ENCODE peak calls at places on chromosome 14, in five cellular contexts. P is neural crest cell, J is neural progenitor cell, V is mesothelial cell of epicardium, E is endothelial cell. U is an unnamed sample.
A peak's percentile ranks its signal among the peaks of the same experiment; 100 is the strongest.

GRCh38 chr14:58465425-58465824 is 37.9 kb downstream of the KIAA0586 start:
- DNase-seq in P (no peak), J (no peak), V (no peak), E (no peak), U (no peak)

GRCh38 chr14:104394606-104394910 is 185.0 kb upstream of the C14orf180 start:
- DNase-seq in V (no peak), P (no peak), E (no peak), J (no peak), U (no peak)

GRCh38 chr14:62125793-62126192 is 363.6 kb downstream of the SNAPC1 start:
- DNase-seq in J (no peak), P (no peak), E (no peak), V (no peak), U (no peak)

GRCh38 chr14:93045211-93045674 is 70.5 kb downstream of the ITPK1 start:
- DNase-seq in P (no peak), E (no peak), V (no peak), J (peak; percentile 86), U (no peak)

GRCh38 chr14:52402812-52403526 is 88.9 kb downstream of the PTGER2 start:
- DNase-seq in P (no peak), J (no peak), E (no peak), V (no peak), U (no peak)

GRCh38 chr14:90522585-90523191 is 125.9 kb downstream of the CALM1 start:
- DNase-seq in E (no peak), P (no peak), J (peak; percentile 61), V (no peak), U (no peak)

GRCh38 chr14:86124328-86124727 is 594.4 kb downstream of the FLRT2 start:
- DNase-seq in V (no peak), E (no peak), J (no peak), P (no peak), U (no peak)

GRCh38 chr14:97071177-97071576 is 274.0 kb downstream of the VRK1 start:
- DNase-seq in P (no peak), J (no peak), V (no peak), E (no peak), U (no peak)

GRCh38 chr14:51507556-51508511 is 143.9 kb upstream of the FRMD6 start:
- DNase-seq in V (peak; percentile 52), J (peak; percentile 8), P (no peak), E (no peak), U (no peak)

GRCh38 chr14:93036652-93037341 is 78.9 kb downstream of the ITPK1 start:
- DNase-seq in V (no peak), J (peak; percentile 80), E (no peak), P (peak; percentile 52), U (no peak)

GRCh38 chr14:106347890-106348755 is 821.7 kb downstream of the TMEM121 start:
- DNase-seq in P (no peak), V (no peak), J (no peak), E (no peak), U (no peak)

GRCh38 chr14:100594625-100594951 is 7.4 kb upstream of the BEGAIN start:
- DNase-seq in J (no peak), P (no peak), E (no peak), V (no peak), U (no peak)

GRCh38 chr14:106564058-106564643 is 1037.8 kb downstream of the TMEM121 start:
- DNase-seq in J (peak; percentile 1), V (no peak), P (no peak), E (no peak), U (no peak)

GRCh38 chr14:76268700-76269099 is 107.2 kb upstream of the ESRRB start:
- DNase-seq in E (no peak), J (no peak), P (no peak), V (no peak), U (no peak)

GRCh38 chr14:76264384-76264783 is 111.6 kb upstream of the ESRRB start:
- DNase-seq in P (no peak), E (no peak), V (no peak), J (no peak), U (no peak)

GRCh38 chr14:76271371-76271770 is 104.6 kb upstream of the ESRRB start:
- DNase-seq in J (no peak), P (no peak), V (no peak), E (no peak), U (no peak)

GRCh38 chr14:76268013-76268376 is 107.9 kb upstream of the ESRRB start:
- DNase-seq in E (no peak), J (no peak), P (no peak), V (no peak), U (no peak)

DNA sequence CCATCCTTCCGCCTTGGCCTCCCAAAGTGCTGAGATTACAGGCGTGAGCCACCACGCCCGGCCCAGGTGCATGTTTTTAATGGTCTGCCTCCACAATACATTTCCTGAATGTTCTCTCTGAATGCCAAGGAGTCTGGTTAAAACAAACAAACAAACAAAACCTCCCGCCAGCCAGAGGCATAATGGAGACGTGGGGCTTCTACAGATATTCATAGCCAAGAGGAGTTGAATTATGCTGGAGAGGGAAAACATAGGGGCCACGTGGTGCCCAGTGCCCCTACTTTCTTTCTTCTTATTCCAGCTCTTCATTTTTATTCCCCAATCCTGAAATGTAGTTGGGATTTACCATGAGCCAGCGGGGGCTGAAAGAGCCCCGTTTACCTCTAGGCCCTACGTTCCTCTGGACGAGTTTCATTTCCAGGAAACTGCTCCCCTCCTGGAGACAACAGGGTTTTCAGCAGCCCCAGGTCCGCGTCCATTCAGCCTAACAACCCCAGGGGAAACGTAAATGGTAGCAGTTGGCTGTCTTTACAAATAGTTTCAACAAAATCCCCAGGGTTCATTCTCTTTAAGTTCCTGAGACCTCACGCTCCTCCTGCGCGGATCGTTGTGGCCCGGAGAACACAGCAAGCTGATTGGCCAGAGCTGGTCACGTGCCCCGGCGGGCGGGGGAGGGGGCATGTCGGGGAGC is 108.5 kb upstream of the ESRRB start:
- DNase-seq in P (peak; percentile 24), V (peak; percentile 69), J (peak; percentile 42), E (peak; percentile 34), U (peak; percentile 30)
- TF ChIP-seq CTCF in P (peak; percentile 24), V (no peak), J (peak; percentile 19), E (no peak), U (peak; percentile 32)

DNA sequence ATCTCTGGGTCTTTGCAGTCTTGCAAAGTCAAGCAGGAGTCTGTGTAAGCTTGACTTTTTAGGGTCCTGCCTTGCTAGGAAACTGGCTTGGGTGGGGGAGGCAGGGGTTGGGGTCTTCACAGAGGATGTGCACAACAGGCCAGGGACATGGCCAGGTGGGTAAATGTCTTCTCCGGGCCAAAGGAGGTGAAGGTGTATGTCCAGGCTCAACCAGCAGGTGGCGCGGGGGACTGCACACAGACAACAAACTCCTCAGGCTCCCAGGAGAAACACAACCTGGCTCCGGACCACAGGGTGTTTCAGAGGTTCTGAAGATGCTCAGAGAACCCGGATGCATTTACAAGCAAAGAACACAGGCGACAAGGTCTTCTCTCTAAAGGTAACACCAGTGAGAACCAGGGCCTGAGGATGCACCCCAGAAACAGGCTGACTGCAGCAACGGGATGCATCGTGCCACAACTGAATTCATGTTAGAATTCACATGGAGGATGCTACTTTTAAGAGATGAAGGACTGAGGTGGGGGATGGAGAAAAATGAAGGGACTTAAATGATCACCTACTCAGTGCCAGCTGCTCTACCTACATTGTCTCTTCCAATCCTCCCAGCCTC is 56.0 kb downstream of the PLEKHG3 start:
- DNase-seq in V (peak; percentile 67), P (peak; percentile 71), E (peak; percentile 79), J (peak; percentile 70), U (peak; percentile 57)
- TF ChIP-seq CTCF in V (peak; percentile 84), P (peak; percentile 70), E (peak; percentile 83), J (peak; percentile 78), U (peak; percentile 73)

DNA sequence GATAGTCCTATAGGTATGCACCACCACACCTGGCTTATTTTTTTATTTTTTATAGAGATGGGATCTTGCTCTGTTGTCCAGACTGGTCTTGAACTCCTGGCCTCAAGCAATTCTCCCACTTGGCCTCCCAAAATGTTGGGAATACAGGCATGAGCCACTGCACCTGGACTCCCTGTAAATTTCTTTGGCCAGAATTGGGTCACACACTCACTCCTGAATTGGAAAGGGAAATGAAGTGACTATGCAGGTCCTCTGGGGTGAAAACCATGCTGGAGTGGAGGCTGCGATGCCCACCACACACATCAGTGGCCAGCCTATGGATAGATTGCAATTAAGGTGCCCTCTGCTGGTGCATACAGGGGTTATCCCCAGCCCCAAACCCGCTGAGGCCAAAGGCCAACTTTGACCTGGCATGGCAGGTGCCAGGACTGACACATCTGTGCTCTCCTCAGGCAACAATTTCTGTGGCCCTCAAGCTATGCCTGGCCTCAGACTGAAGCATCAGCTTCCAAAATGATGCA is 125.6 kb downstream of the SLC38A6 start:
- DNase-seq in J (no peak), E (no peak), P (no peak), V (no peak), U (no peak)
- TF ChIP-seq CTCF in J (peak; percentile 39), E (no peak), P (no peak), V (no peak), U (no peak)

DNA sequence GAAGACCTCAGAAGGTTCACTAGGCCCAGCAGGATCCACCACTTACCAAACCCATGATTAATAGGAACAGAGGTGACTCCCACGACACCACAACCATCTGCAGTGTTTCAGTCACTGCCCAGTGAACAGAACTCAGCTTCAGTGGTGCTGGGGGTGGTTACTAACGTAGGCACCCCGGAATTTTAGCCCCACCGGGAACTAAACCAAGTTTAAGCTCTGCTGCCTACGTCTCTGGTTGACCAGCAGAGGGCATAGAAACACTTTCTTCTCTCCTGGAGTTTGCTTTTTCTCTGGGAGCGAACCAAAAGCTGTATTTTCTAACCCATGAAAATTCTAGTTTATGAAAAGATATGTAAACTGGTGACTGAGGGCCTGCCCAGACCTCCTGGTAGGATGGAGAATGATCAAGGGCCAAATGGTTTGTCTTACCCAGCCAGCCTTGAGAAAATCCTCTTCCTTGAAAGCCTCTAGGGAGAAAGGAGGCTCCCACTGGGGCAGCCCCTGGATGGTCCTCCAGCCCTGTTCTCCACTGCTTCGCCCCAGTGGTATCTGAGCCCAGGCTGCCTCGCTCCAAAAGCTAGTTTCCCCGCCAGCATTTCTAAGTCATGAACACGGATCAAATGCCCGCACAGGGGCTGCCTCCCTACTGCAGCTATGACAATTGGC is 379.8 kb downstream of the DPF3 start:
- DNase-seq in V (no peak), P (no peak), E (no peak), J (peak; percentile 64), U (no peak)
- TF ChIP-seq CTCF in V (peak; percentile 58), P (peak; percentile 78), E (peak; percentile 65), J (peak; percentile 80), U (peak; percentile 79)

GRCh38 chr14:73846944-73847343 is 4.7 kb upstream of the PTGR2 start:
- DNase-seq in P (no peak), E (no peak), V (no peak), J (no peak), U (no peak)

GRCh38 chr14:73850940-73851339 is 691 bp upstream of the PTGR2 start:
- DNase-seq in E (no peak), V (no peak), P (no peak), J (peak; percentile 55), U (no peak)

GRCh38 chr14:73851567-73852382 is at the start of gene PTGR2:
- DNase-seq in P (peak; percentile 99), V (peak; percentile 97), E (peak; percentile 100), J (peak; percentile 99), U (peak; percentile 97)
- TF ChIP-seq CTCF in P (peak; percentile 42), V (no peak), E (no peak), J (peak; percentile 6), U (no peak)

GRCh38 chr14:28902930-28903329 is 136.3 kb downstream of the FOXG1 start:
- DNase-seq in P (no peak), E (no peak), J (no peak), V (no peak), U (no peak)
- TF ChIP-seq CTCF in P (no peak), E (no peak), J (no peak), V (no peak), U (no peak)